ENCODE peak calls at places on chromosomes 11 and 22, in six cellular contexts. One of them, this sample, is unnamed.

GRCh38 chr11:36454991-36455611 is 55.0 kb downstream of the TRAF6 start:
- DNase-seq in Caki2: no peak
- DNase-seq in activated T-helper 1 cell treated with anti-CD3 and anti-CD28 coated beads, Interleukin-12 subunit alpha, Interleukin-12 subunit beta, Interleukin-2, Interleukin-4 antibody, amounts not matched to agents 30 ng/mL and 10 ng/mL and 1 ng/mL, durations not matched to agents 14 hours and 24 hours and 36 hours: no peak
- DNase-seq in NCI-H748 treated with DMSO at 0.1 percent for 48 hours: no peak
- DNase-seq in activated naive CD8-positive, alpha-beta T cell treated with anti-CD3 and anti-CD28 coated beads for 36 hours: no peak
- DNase-seq in psoas muscle: no peak
- DNase-seq in this sample: peak

GRCh38 chr22:32164084-32164894 is 5.2 kb upstream of the C22orf42 start:
- DNase-seq in psoas muscle: no peak
- DNase-seq in activated naive CD8-positive, alpha-beta T cell treated with anti-CD3 and anti-CD28 coated beads for 36 hours: no peak
- DNase-seq in activated T-helper 1 cell treated with anti-CD3 and anti-CD28 coated beads, Interleukin-12 subunit alpha, Interleukin-12 subunit beta, Interleukin-2, Interleukin-4 antibody, amounts not matched to agents 30 ng/mL and 10 ng/mL and 1 ng/mL, durations not matched to agents 14 hours and 24 hours and 36 hours: no peak
- DNase-seq in NCI-H748 treated with DMSO at 0.1 percent for 48 hours: no peak
- DNase-seq in Caki2: no peak
- DNase-seq in this sample: no peak

GRCh38 chr11:74024630-74025029 is 15.7 kb upstream of the UCP3 start:
- DNase-seq in activated naive CD8-positive, alpha-beta T cell treated with anti-CD3 and anti-CD28 coated beads for 36 hours: peak
- DNase-seq in psoas muscle: peak
- DNase-seq in activated T-helper 1 cell treated with anti-CD3 and anti-CD28 coated beads, Interleukin-12 subunit alpha, Interleukin-12 subunit beta, Interleukin-2, Interleukin-4 antibody, amounts not matched to agents 30 ng/mL and 10 ng/mL and 1 ng/mL, durations not matched to agents 14 hours and 24 hours and 36 hours: no peak
- DNase-seq in Caki2: no peak
- DNase-seq in NCI-H748 treated with DMSO at 0.1 percent for 48 hours: no peak
- DNase-seq in this sample: no peak

GRCh38 chr22:46338636-46339035 is 3.1 kb downstream of the TRMU start:
- DNase-seq in NCI-H748 treated with DMSO at 0.1 percent for 48 hours: no peak
- DNase-seq in activated naive CD8-positive, alpha-beta T cell treated with anti-CD3 and anti-CD28 coated beads for 36 hours: no peak
- DNase-seq in activated T-helper 1 cell treated with anti-CD3 and anti-CD28 coated beads, Interleukin-12 subunit alpha, Interleukin-12 subunit beta, Interleukin-2, Interleukin-4 antibody, amounts not matched to agents 30 ng/mL and 10 ng/mL and 1 ng/mL, durations not matched to agents 14 hours and 24 hours and 36 hours: no peak
- DNase-seq in psoas muscle: no peak
- DNase-seq in Caki2: no peak
- DNase-seq in this sample: no peak

GRCh38 chr11:131154329-131154728 is 216.1 kb upstream of the NTM start:
- DNase-seq in activated naive CD8-positive, alpha-beta T cell treated with anti-CD3 and anti-CD28 coated beads for 36 hours: no peak
- DNase-seq in Caki2: no peak
- DNase-seq in NCI-H748 treated with DMSO at 0.1 percent for 48 hours: no peak
- DNase-seq in psoas muscle: no peak
- DNase-seq in activated T-helper 1 cell treated with anti-CD3 and anti-CD28 coated beads, Interleukin-12 subunit alpha, Interleukin-12 subunit beta, Interleukin-2, Interleukin-4 antibody, amounts not matched to agents 30 ng/mL and 10 ng/mL and 1 ng/mL, durations not matched to agents 14 hours and 24 hours and 36 hours: no peak
- DNase-seq in this sample: no peak

GRCh38 chr11:93020248-93021088 is 51.0 kb downstream of the MTNR1B start:
- DNase-seq in Caki2: peak
- DNase-seq in activated naive CD8-positive, alpha-beta T cell treated with anti-CD3 and anti-CD28 coated beads for 36 hours: no peak
- DNase-seq in activated T-helper 1 cell treated with anti-CD3 and anti-CD28 coated beads, Interleukin-12 subunit alpha, Interleukin-12 subunit beta, Interleukin-2, Interleukin-4 antibody, amounts not matched to agents 30 ng/mL and 10 ng/mL and 1 ng/mL, durations not matched to agents 14 hours and 24 hours and 36 hours: no peak
- DNase-seq in psoas muscle: no peak
- DNase-seq in NCI-H748 treated with DMSO at 0.1 percent for 48 hours: no peak
- DNase-seq in this sample: peak

GRCh38 chr11:12235549-12235944 is 125.2 kb downstream of the MICAL2 start:
- DNase-seq in Caki2: no peak
- DNase-seq in NCI-H748 treated with DMSO at 0.1 percent for 48 hours: no peak
- DNase-seq in activated naive CD8-positive, alpha-beta T cell treated with anti-CD3 and anti-CD28 coated beads for 36 hours: no peak
- DNase-seq in activated T-helper 1 cell treated with anti-CD3 and anti-CD28 coated beads, Interleukin-12 subunit alpha, Interleukin-12 subunit beta, Interleukin-2, Interleukin-4 antibody, amounts not matched to agents 30 ng/mL and 10 ng/mL and 1 ng/mL, durations not matched to agents 14 hours and 24 hours and 36 hours: no peak
- DNase-seq in psoas muscle: no peak
- DNase-seq in this sample: no peak

GRCh38 chr22:31926969-31927368 is 17.4 kb upstream of the YWHAH start:
- DNase-seq in psoas muscle: no peak
- DNase-seq in NCI-H748 treated with DMSO at 0.1 percent for 48 hours: no peak
- DNase-seq in Caki2: no peak
- DNase-seq in activated T-helper 1 cell treated with anti-CD3 and anti-CD28 coated beads, Interleukin-12 subunit alpha, Interleukin-12 subunit beta, Interleukin-2, Interleukin-4 antibody, amounts not matched to agents 30 ng/mL and 10 ng/mL and 1 ng/mL, durations not matched to agents 14 hours and 24 hours and 36 hours: no peak
- DNase-seq in activated naive CD8-positive, alpha-beta T cell treated with anti-CD3 and anti-CD28 coated beads for 36 hours: no peak
- DNase-seq in this sample: no peak

GRCh38 chr22:49668402-49668801 is 159.3 kb downstream of the BRD1 start:
- DNase-seq in activated naive CD8-positive, alpha-beta T cell treated with anti-CD3 and anti-CD28 coated beads for 36 hours: no peak
- DNase-seq in psoas muscle: no peak
- DNase-seq in Caki2: no peak
- DNase-seq in activated T-helper 1 cell treated with anti-CD3 and anti-CD28 coated beads, Interleukin-12 subunit alpha, Interleukin-12 subunit beta, Interleukin-2, Interleukin-4 antibody, amounts not matched to agents 30 ng/mL and 10 ng/mL and 1 ng/mL, durations not matched to agents 14 hours and 24 hours and 36 hours: no peak
- DNase-seq in NCI-H748 treated with DMSO at 0.1 percent for 48 hours: no peak
- DNase-seq in this sample: no peak

GRCh38 chr22:19576460-19577421 is 52.5 kb upstream of the CLDN5 start:
- DNase-seq in psoas muscle: no peak
- DNase-seq in activated naive CD8-positive, alpha-beta T cell treated with anti-CD3 and anti-CD28 coated beads for 36 hours: peak
- DNase-seq in NCI-H748 treated with DMSO at 0.1 percent for 48 hours: no peak
- DNase-seq in activated T-helper 1 cell treated with anti-CD3 and anti-CD28 coated beads, Interleukin-12 subunit alpha, Interleukin-12 subunit beta, Interleukin-2, Interleukin-4 antibody, amounts not matched to agents 30 ng/mL and 10 ng/mL and 1 ng/mL, durations not matched to agents 14 hours and 24 hours and 36 hours: peak
- DNase-seq in Caki2: peak
- DNase-seq in this sample: peak

GRCh38 chr22:17102297-17102667 is 17.5 kb downstream of the IL17RA start:
- DNase-seq in Caki2: peak
- DNase-seq in activated naive CD8-positive, alpha-beta T cell treated with anti-CD3 and anti-CD28 coated beads for 36 hours: no peak
- DNase-seq in activated T-helper 1 cell treated with anti-CD3 and anti-CD28 coated beads, Interleukin-12 subunit alpha, Interleukin-12 subunit beta, Interleukin-2, Interleukin-4 antibody, amounts not matched to agents 30 ng/mL and 10 ng/mL and 1 ng/mL, durations not matched to agents 14 hours and 24 hours and 36 hours: no peak
- DNase-seq in psoas muscle: no peak
- DNase-seq in NCI-H748 treated with DMSO at 0.1 percent for 48 hours: no peak
- DNase-seq in this sample: no peak

GRCh38 chr22:24969588-24970301 is 17.2 kb downstream of the KIAA1671 start:
- DNase-seq in Caki2: no peak
- DNase-seq in activated T-helper 1 cell treated with anti-CD3 and anti-CD28 coated beads, Interleukin-12 subunit alpha, Interleukin-12 subunit beta, Interleukin-2, Interleukin-4 antibody, amounts not matched to agents 30 ng/mL and 10 ng/mL and 1 ng/mL, durations not matched to agents 14 hours and 24 hours and 36 hours: no peak
- DNase-seq in NCI-H748 treated with DMSO at 0.1 percent for 48 hours: no peak
- DNase-seq in activated naive CD8-positive, alpha-beta T cell treated with anti-CD3 and anti-CD28 coated beads for 36 hours: no peak
- DNase-seq in psoas muscle: peak
- DNase-seq in this sample: no peak

GRCh38 chr22:23097412-23098229 is 27.3 kb downstream of the GNAZ start:
- DNase-seq in psoas muscle: no peak
- DNase-seq in Caki2: no peak
- DNase-seq in activated naive CD8-positive, alpha-beta T cell treated with anti-CD3 and anti-CD28 coated beads for 36 hours: no peak
- DNase-seq in NCI-H748 treated with DMSO at 0.1 percent for 48 hours: no peak
- DNase-seq in activated T-helper 1 cell treated with anti-CD3 and anti-CD28 coated beads, Interleukin-12 subunit alpha, Interleukin-12 subunit beta, Interleukin-2, Interleukin-4 antibody, amounts not matched to agents 30 ng/mL and 10 ng/mL and 1 ng/mL, durations not matched to agents 14 hours and 24 hours and 36 hours: no peak
- DNase-seq in this sample: no peak

GRCh38 chr11:127080735-127081134 is 80.2 kb upstream of the KIRREL3 start:
- DNase-seq in activated T-helper 1 cell treated with anti-CD3 and anti-CD28 coated beads, Interleukin-12 subunit alpha, Interleukin-12 subunit beta, Interleukin-2, Interleukin-4 antibody, amounts not matched to agents 30 ng/mL and 10 ng/mL and 1 ng/mL, durations not matched to agents 14 hours and 24 hours and 36 hours: no peak
- DNase-seq in Caki2: no peak
- DNase-seq in psoas muscle: no peak
- DNase-seq in activated naive CD8-positive, alpha-beta T cell treated with anti-CD3 and anti-CD28 coated beads for 36 hours: no peak
- DNase-seq in NCI-H748 treated with DMSO at 0.1 percent for 48 hours: no peak
- DNase-seq in this sample: no peak

GRCh38 chr11:67391304-67392181 is at the start of gene RAD9A:
- DNase-seq in NCI-H748 treated with DMSO at 0.1 percent for 48 hours: peak
- DNase-seq in activated naive CD8-positive, alpha-beta T cell treated with anti-CD3 and anti-CD28 coated beads for 36 hours: peak
- DNase-seq in psoas muscle: peak
- DNase-seq in activated T-helper 1 cell treated with anti-CD3 and anti-CD28 coated beads, Interleukin-12 subunit alpha, Interleukin-12 subunit beta, Interleukin-2, Interleukin-4 antibody, amounts not matched to agents 30 ng/mL and 10 ng/mL and 1 ng/mL, durations not matched to agents 14 hours and 24 hours and 36 hours: peak
- DNase-seq in Caki2: peak
- DNase-seq in this sample: peak

GRCh38 chr11:129798212-129798611 is 17.4 kb upstream of the TMEM45B start:
- DNase-seq in activated naive CD8-positive, alpha-beta T cell treated with anti-CD3 and anti-CD28 coated beads for 36 hours: no peak
- DNase-seq in NCI-H748 treated with DMSO at 0.1 percent for 48 hours: no peak
- DNase-seq in Caki2: no peak
- DNase-seq in psoas muscle: no peak
- DNase-seq in activated T-helper 1 cell treated with anti-CD3 and anti-CD28 coated beads, Interleukin-12 subunit alpha, Interleukin-12 subunit beta, Interleukin-2, Interleukin-4 antibody, amounts not matched to agents 30 ng/mL and 10 ng/mL and 1 ng/mL, durations not matched to agents 14 hours and 24 hours and 36 hours: no peak
- DNase-seq in this sample: no peak

GRCh38 chr11:66363805-66364535 is 7.6 kb downstream of the SLC29A2 start:
- DNase-seq in NCI-H748 treated with DMSO at 0.1 percent for 48 hours: no peak
- DNase-seq in Caki2: no peak
- DNase-seq in activated naive CD8-positive, alpha-beta T cell treated with anti-CD3 and anti-CD28 coated beads for 36 hours: peak
- DNase-seq in activated T-helper 1 cell treated with anti-CD3 and anti-CD28 coated beads, Interleukin-12 subunit alpha, Interleukin-12 subunit beta, Interleukin-2, Interleukin-4 antibody, amounts not matched to agents 30 ng/mL and 10 ng/mL and 1 ng/mL, durations not matched to agents 14 hours and 24 hours and 36 hours: peak
- DNase-seq in psoas muscle: peak
- DNase-seq in this sample: no peak

GRCh38 chr22:39518996-39519680 is 1.2 kb upstream of the ATF4 start:
- DNase-seq in Caki2: no peak
- DNase-seq in psoas muscle: no peak
- DNase-seq in activated naive CD8-positive, alpha-beta T cell treated with anti-CD3 and anti-CD28 coated beads for 36 hours: no peak
- DNase-seq in NCI-H748 treated with DMSO at 0.1 percent for 48 hours: no peak
- DNase-seq in activated T-helper 1 cell treated with anti-CD3 and anti-CD28 coated beads, Interleukin-12 subunit alpha, Interleukin-12 subunit beta, Interleukin-2, Interleukin-4 antibody, amounts not matched to agents 30 ng/mL and 10 ng/mL and 1 ng/mL, durations not matched to agents 14 hours and 24 hours and 36 hours: no peak
- DNase-seq in this sample: no peak

GRCh38 chr11:118102721-118103261 is 16.0 kb upstream of the SMIM35 start:
- DNase-seq in Caki2: no peak
- DNase-seq in activated T-helper 1 cell treated with anti-CD3 and anti-CD28 coated beads, Interleukin-12 subunit alpha, Interleukin-12 subunit beta, Interleukin-2, Interleukin-4 antibody, amounts not matched to agents 30 ng/mL and 10 ng/mL and 1 ng/mL, durations not matched to agents 14 hours and 24 hours and 36 hours: no peak
- DNase-seq in NCI-H748 treated with DMSO at 0.1 percent for 48 hours: no peak
- DNase-seq in psoas muscle: no peak
- DNase-seq in activated naive CD8-positive, alpha-beta T cell treated with anti-CD3 and anti-CD28 coated beads for 36 hours: no peak
- DNase-seq in this sample: no peak

GRCh38 chr11:8209208-8209807 is 40.5 kb upstream of the RIC3 start:
- DNase-seq in psoas muscle: no peak
- DNase-seq in NCI-H748 treated with DMSO at 0.1 percent for 48 hours: no peak
- DNase-seq in activated T-helper 1 cell treated with anti-CD3 and anti-CD28 coated beads, Interleukin-12 subunit alpha, Interleukin-12 subunit beta, Interleukin-2, Interleukin-4 antibody, amounts not matched to agents 30 ng/mL and 10 ng/mL and 1 ng/mL, durations not matched to agents 14 hours and 24 hours and 36 hours: no peak
- DNase-seq in activated naive CD8-positive, alpha-beta T cell treated with anti-CD3 and anti-CD28 coated beads for 36 hours: peak
- DNase-seq in Caki2: no peak
- DNase-seq in this sample: no peak

GRCh38 chr22:41638748-41639147 is 17.7 kb downstream of the XRCC6 start:
- DNase-seq in Caki2: no peak
- DNase-seq in activated T-helper 1 cell treated with anti-CD3 and anti-CD28 coated beads, Interleukin-12 subunit alpha, Interleukin-12 subunit beta, Interleukin-2, Interleukin-4 antibody, amounts not matched to agents 30 ng/mL and 10 ng/mL and 1 ng/mL, durations not matched to agents 14 hours and 24 hours and 36 hours: no peak
- DNase-seq in activated naive CD8-positive, alpha-beta T cell treated with anti-CD3 and anti-CD28 coated beads for 36 hours: no peak
- DNase-seq in psoas muscle: no peak
- DNase-seq in NCI-H748 treated with DMSO at 0.1 percent for 48 hours: no peak
- DNase-seq in this sample: no peak

GRCh38 chr11:113505541-113506375 is 30.6 kb upstream of the DRD2 start:
- DNase-seq in Caki2: peak
- DNase-seq in psoas muscle: no peak
- DNase-seq in activated naive CD8-positive, alpha-beta T cell treated with anti-CD3 and anti-CD28 coated beads for 36 hours: no peak
- DNase-seq in NCI-H748 treated with DMSO at 0.1 percent for 48 hours: no peak
- DNase-seq in activated T-helper 1 cell treated with anti-CD3 and anti-CD28 coated beads, Interleukin-12 subunit alpha, Interleukin-12 subunit beta, Interleukin-2, Interleukin-4 antibody, amounts not matched to agents 30 ng/mL and 10 ng/mL and 1 ng/mL, durations not matched to agents 14 hours and 24 hours and 36 hours: no peak
- DNase-seq in this sample: peak

This sample was measured in kidney glomerular epithelial cell.